ENCODE peak calls at places on chromosomes 13 and 19, in four cellular contexts. One of them, this sample, is unnamed.

GRCh38 chr19:13103961-13104847 is 1.5 kb upstream of the LYL1 start:
- DNase-seq in GM12878: no peak
- DNase-seq in stimulated activated CD8-positive, alpha-beta memory T cell treated with anti-CD3 and anti-CD28 coated beads, Interleukin-15, amount 100 ng/mL, for 4 hours: no peak
- DNase-seq in brain microvascular endothelial cell: no peak
- DNase-seq in this sample: no peak

GRCh38 chr13:36193151-36193855 is 21.1 kb downstream of the SOHLH2 start:
- DNase-seq in GM12878: no peak
- DNase-seq in stimulated activated CD8-positive, alpha-beta memory T cell treated with anti-CD3 and anti-CD28 coated beads, Interleukin-15, amount 100 ng/mL, for 4 hours: no peak
- DNase-seq in brain microvascular endothelial cell: peak; percentile 52
- DNase-seq in this sample: peak; percentile 54

GRCh38 chr19:11400695-11401291 is 16.7 kb upstream of the EPOR start:
- DNase-seq in GM12878: no peak
- DNase-seq in stimulated activated CD8-positive, alpha-beta memory T cell treated with anti-CD3 and anti-CD28 coated beads, Interleukin-15, amount 100 ng/mL, for 4 hours: no peak
- DNase-seq in brain microvascular endothelial cell: no peak
- DNase-seq in this sample: no peak

GRCh38 chr19:18514800-18515682 is 6.8 kb downstream of the ELL start:
- DNase-seq in GM12878: no peak
- DNase-seq in stimulated activated CD8-positive, alpha-beta memory T cell treated with anti-CD3 and anti-CD28 coated beads, Interleukin-15, amount 100 ng/mL, for 4 hours: no peak
- DNase-seq in brain microvascular endothelial cell: peak; percentile 86
- DNase-seq in this sample: peak; percentile 51

GRCh38 chr19:38079926-38080380 is 144.1 kb downstream of the DPF1 start:
- DNase-seq in GM12878: peak; percentile 77
- DNase-seq in stimulated activated CD8-positive, alpha-beta memory T cell treated with anti-CD3 and anti-CD28 coated beads, Interleukin-15, amount 100 ng/mL, for 4 hours: no peak
- DNase-seq in brain microvascular endothelial cell: peak; percentile 86
- DNase-seq in this sample: peak; percentile 89

GRCh38 chr19:49489601-49490167 is 2.3 kb downstream of the RPL13A start:
- DNase-seq in GM12878: no peak
- DNase-seq in stimulated activated CD8-positive, alpha-beta memory T cell treated with anti-CD3 and anti-CD28 coated beads, Interleukin-15, amount 100 ng/mL, for 4 hours: no peak
- DNase-seq in brain microvascular endothelial cell: no peak
- DNase-seq in this sample: no peak

GRCh38 chr13:51325837-51326236 is 13.7 kb upstream of the SERPINE3 start:
- DNase-seq in GM12878: no peak
- DNase-seq in stimulated activated CD8-positive, alpha-beta memory T cell treated with anti-CD3 and anti-CD28 coated beads, Interleukin-15, amount 100 ng/mL, for 4 hours: no peak
- DNase-seq in brain microvascular endothelial cell: no peak
- DNase-seq in this sample: no peak

GRCh38 chr13:52892925-52893324 is 44.5 kb upstream of the PCDH8 start:
- DNase-seq in GM12878: no peak
- DNase-seq in stimulated activated CD8-positive, alpha-beta memory T cell treated with anti-CD3 and anti-CD28 coated beads, Interleukin-15, amount 100 ng/mL, for 4 hours: no peak
- DNase-seq in brain microvascular endothelial cell: no peak
- DNase-seq in this sample: no peak

GRCh38 chr13:77919351-77920294 is 992 bp upstream of the EDNRB start:
- DNase-seq in GM12878: no peak
- DNase-seq in stimulated activated CD8-positive, alpha-beta memory T cell treated with anti-CD3 and anti-CD28 coated beads, Interleukin-15, amount 100 ng/mL, for 4 hours: no peak
- DNase-seq in brain microvascular endothelial cell: peak; percentile 14
- DNase-seq in this sample: peak; percentile 29

GRCh38 chr19:13597625-13598024 is 91.3 kb upstream of the CACNA1A start:
- DNase-seq in GM12878: peak; percentile 25
- DNase-seq in stimulated activated CD8-positive, alpha-beta memory T cell treated with anti-CD3 and anti-CD28 coated beads, Interleukin-15, amount 100 ng/mL, for 4 hours: no peak
- DNase-seq in brain microvascular endothelial cell: peak; percentile 45
- DNase-seq in this sample: peak; percentile 61

GRCh38 chr13:102002271-102002670 is 399.6 kb downstream of the FGF14 start:
- DNase-seq in GM12878: no peak
- DNase-seq in stimulated activated CD8-positive, alpha-beta memory T cell treated with anti-CD3 and anti-CD28 coated beads, Interleukin-15, amount 100 ng/mL, for 4 hours: no peak
- DNase-seq in brain microvascular endothelial cell: no peak
- DNase-seq in this sample: peak; percentile 35

GRCh38 chr13:106375085-106375484 is 160.4 kb downstream of the EFNB2 start:
- DNase-seq in GM12878: no peak
- DNase-seq in stimulated activated CD8-positive, alpha-beta memory T cell treated with anti-CD3 and anti-CD28 coated beads, Interleukin-15, amount 100 ng/mL, for 4 hours: no peak
- DNase-seq in brain microvascular endothelial cell: no peak
- DNase-seq in this sample: no peak

GRCh38 chr19:38924383-38924782 is 6.2 kb downstream of the SARS2 start:
- DNase-seq in GM12878: no peak
- DNase-seq in stimulated activated CD8-positive, alpha-beta memory T cell treated with anti-CD3 and anti-CD28 coated beads, Interleukin-15, amount 100 ng/mL, for 4 hours: peak; percentile 10
- DNase-seq in brain microvascular endothelial cell: no peak
- DNase-seq in this sample: no peak

GRCh38 chr13:34533941-34534340 is 408.1 kb upstream of the NBEA start:
- DNase-seq in GM12878: no peak
- DNase-seq in stimulated activated CD8-positive, alpha-beta memory T cell treated with anti-CD3 and anti-CD28 coated beads, Interleukin-15, amount 100 ng/mL, for 4 hours: no peak
- DNase-seq in brain microvascular endothelial cell: no peak
- DNase-seq in this sample: no peak

This sample was measured in astrocyte of the spinal cord.